ENCODE peak calls at places on chromosome 16, in six cellular contexts. S is activated CD4-positive, alpha-beta T cell treated with anti-CD3 and anti-CD28 coated beads, Interleukin-2, amount 10 ng/mL, durations not matched to agents 7 days and 5 days; R is ovary; W is MCF 10A; N is pancreas; Q is COR-L47. A is an unnamed sample.

GRCh38 chr16:68592466-68593337 is 52.4 kb upstream of the CDH3 start:
- DNase-seq in R (no peak), N (no peak), Q (no peak), S (peak), W (peak), A (no peak)

GRCh38 chr16:7398536-7398935 is 65.9 kb downstream of the RBFOX1 start:
- DNase-seq in W (no peak), R (no peak), Q (no peak), N (no peak), S (no peak), A (no peak)

GRCh38 chr16:9090101-9090959 is 1.1 kb upstream of the HAPSTR1 start:
- DNase-seq in S (peak), R (peak), W (no peak), Q (no peak), N (peak), A (peak)

GRCh38 chr16:28166394-28167208 is 45.2 kb downstream of the XPO6 start:
- DNase-seq in N (no peak), Q (no peak), R (no peak), S (no peak), W (peak), A (no peak)

GRCh38 chr16:22098538-22099255 is 6.4 kb downstream of the VWA3A start:
- DNase-seq in N (no peak), Q (peak), W (peak), R (no peak), S (peak), A (no peak)

GRCh38 chr16:1424028-1424427 is 3.5 kb upstream of the UQCC4 start:
- DNase-seq in R (no peak), S (no peak), Q (no peak), N (no peak), W (no peak), A (no peak)

GRCh38 chr16:84495506-84495905 is 9.0 kb downstream of the MEAK7 start:
- DNase-seq in R (no peak), S (no peak), Q (no peak), W (no peak), N (no peak), A (no peak)

GRCh38 chr16:88566158-88566557 is 4.0 kb upstream of the ZC3H18 start:
- DNase-seq in W (peak), Q (no peak), N (no peak), S (no peak), R (no peak), A (no peak)

GRCh38 chr16:30748634-30749445 is 615 bp downstream of the PHKG2 start:
- DNase-seq in R (peak), Q (no peak), W (peak), N (peak), S (peak), A (peak)

GRCh38 chr16:20865420-20866126 is 34.6 kb downstream of the DCUN1D3 start:
- DNase-seq in Q (no peak), S (no peak), R (no peak), N (no peak), W (peak), A (no peak)

A was measured in right lobe of liver.